ENCODE peak calls at places on chromosome 7, in seven cellular contexts. D, C, L, Q, T, S and N are unnamed samples.

GRCh38 chr7:55432937-55433784 is 68.0 kb downstream of the LANCL2 start:
- DNase-seq in D (peak; percentile 14), C (peak; percentile 61), L (peak; percentile 66), Q (peak; percentile 72), T (no peak), S (no peak), N (peak; percentile 55)

GRCh38 chr7:41436139-41436538 is 266.8 kb downstream of the INHBA start:
- DNase-seq in D (no peak), C (no peak), L (peak; percentile 63), Q (no peak), T (no peak), S (no peak), N (no peak)

GRCh38 chr7:152464312-152465117 is 28.7 kb upstream of the KMT2C start:
- DNase-seq in D (peak; percentile 76), C (peak; percentile 79), L (peak; percentile 59), Q (peak; percentile 90), T (peak; percentile 83), S (peak; percentile 69), N (peak; percentile 83)

GRCh38 chr7:84705701-84706100 is 481.2 kb downstream of the SEMA3D start:
- DNase-seq in D (no peak), C (no peak), L (no peak), Q (no peak), T (no peak), S (no peak), N (no peak)

GRCh38 chr7:34612671-34613070 is 45.3 kb upstream of the NPSR1 start:
- DNase-seq in D (no peak), C (no peak), L (no peak), Q (peak; percentile 18), T (no peak), S (peak; percentile 58), N (peak; percentile 31)

GRCh38 chr7:27184342-27185012 is 555 bp downstream of the HOXA11 start:
- DNase-seq in D (peak; percentile 53), C (peak; percentile 47), L (peak; percentile 50), Q (no peak), T (peak; percentile 71), S (no peak), N (peak; percentile 13)

GRCh38 chr7:1716263-1717094 is 46.4 kb downstream of the ELFN1 start:
- DNase-seq in D (no peak), C (peak; percentile 60), L (peak; percentile 82), Q (peak; percentile 63), T (no peak), S (peak; percentile 61), N (peak; percentile 47)

GRCh38 chr7:87107949-87108757 is 44.1 kb upstream of the DMTF1 start:
- DNase-seq in D (no peak), C (no peak), L (no peak), Q (no peak), T (no peak), S (no peak), N (no peak)

GRCh38 chr7:128734777-128735342 is 4.3 kb upstream of the CALU start:
- DNase-seq in D (no peak), C (no peak), L (no peak), Q (no peak), T (no peak), S (no peak), N (no peak)

GRCh38 chr7:18995270-18995671 is 122.2 kb downstream of the TWIST1 start:
- DNase-seq in D (no peak), C (no peak), L (no peak), Q (no peak), T (no peak), S (no peak), N (no peak)

GRCh38 chr7:99083068-99083651 is 60.7 kb downstream of the SMURF1 start:
- DNase-seq in D (no peak), C (no peak), L (peak; percentile 54), Q (no peak), T (no peak), S (peak; percentile 29), N (peak; percentile 28)

GRCh38 chr7:27245124-27245797 is 2.7 kb downstream of the EVX1 start:
- DNase-seq in D (no peak), C (no peak), L (no peak), Q (no peak), T (no peak), S (no peak), N (no peak)

GRCh38 chr7:95066736-95067530 is 159.5 kb downstream of the PPP1R9A start:
- DNase-seq in D (no peak), C (no peak), L (peak; percentile 71), Q (peak; percentile 70), T (no peak), S (peak; percentile 50), N (peak; percentile 69)

GRCh38 chr7:80037689-80038088 is 96.9 kb upstream of the GNAI1 start:
- DNase-seq in D (no peak), C (no peak), L (no peak), Q (no peak), T (no peak), S (no peak), N (no peak)

GRCh38 chr7:80039255-80039884 is 95.3 kb upstream of the GNAI1 start:
- DNase-seq in D (no peak), C (no peak), L (no peak), Q (peak; percentile 9), T (no peak), S (no peak), N (peak; percentile 27)

GRCh38 chr7:80040752-80041151 is 93.9 kb upstream of the GNAI1 start:
- DNase-seq in D (no peak), C (no peak), L (no peak), Q (no peak), T (no peak), S (no peak), N (no peak)

GRCh38 chr7:80040335-80040734 is 94.3 kb upstream of the GNAI1 start:
- DNase-seq in D (no peak), C (no peak), L (no peak), Q (no peak), T (no peak), S (no peak), N (no peak)

DNA sequence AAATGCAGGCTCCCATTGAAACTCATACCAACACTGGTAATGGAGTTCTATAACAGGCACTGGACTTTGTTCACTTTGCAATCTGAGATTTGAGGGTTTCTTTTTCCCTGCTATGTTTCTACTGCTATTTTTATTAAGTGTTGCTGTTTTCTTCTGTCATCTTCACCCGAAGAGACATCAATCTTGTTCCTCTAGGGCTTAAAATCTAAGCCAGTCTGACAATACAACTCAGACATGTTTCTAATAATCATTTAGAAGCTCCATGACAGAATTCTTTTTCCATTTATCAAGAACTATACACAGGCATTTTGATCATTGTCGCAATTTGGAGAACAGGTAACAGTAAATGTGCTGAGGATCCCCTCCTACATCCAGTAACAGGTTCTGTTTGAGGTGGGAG is 98.5 kb upstream of the GNAI1 start:
- DNase-seq in D (no peak), C (no peak), L (no peak), Q (no peak), T (no peak), S (no peak), N (no peak)
- TF ChIP-seq CTCF in D (no peak), C (no peak), L (no peak), Q (no peak), T (no peak), S (no peak), N (no peak)

GRCh38 chr7:148340881-148341280 is 249.7 kb upstream of the C7orf33 start:
- DNase-seq in D (no peak), C (no peak), L (no peak), Q (no peak), T (no peak), S (no peak), N (no peak)
- H3K4me3 ChIP-seq in D (no peak overlapping the region), C (peak overlapping the region; percentile 6), L (no peak overlapping the region), Q (no peak overlapping the region), T (no peak overlapping the region), S (no peak overlapping the region), N (no peak overlapping the region)

DNA sequence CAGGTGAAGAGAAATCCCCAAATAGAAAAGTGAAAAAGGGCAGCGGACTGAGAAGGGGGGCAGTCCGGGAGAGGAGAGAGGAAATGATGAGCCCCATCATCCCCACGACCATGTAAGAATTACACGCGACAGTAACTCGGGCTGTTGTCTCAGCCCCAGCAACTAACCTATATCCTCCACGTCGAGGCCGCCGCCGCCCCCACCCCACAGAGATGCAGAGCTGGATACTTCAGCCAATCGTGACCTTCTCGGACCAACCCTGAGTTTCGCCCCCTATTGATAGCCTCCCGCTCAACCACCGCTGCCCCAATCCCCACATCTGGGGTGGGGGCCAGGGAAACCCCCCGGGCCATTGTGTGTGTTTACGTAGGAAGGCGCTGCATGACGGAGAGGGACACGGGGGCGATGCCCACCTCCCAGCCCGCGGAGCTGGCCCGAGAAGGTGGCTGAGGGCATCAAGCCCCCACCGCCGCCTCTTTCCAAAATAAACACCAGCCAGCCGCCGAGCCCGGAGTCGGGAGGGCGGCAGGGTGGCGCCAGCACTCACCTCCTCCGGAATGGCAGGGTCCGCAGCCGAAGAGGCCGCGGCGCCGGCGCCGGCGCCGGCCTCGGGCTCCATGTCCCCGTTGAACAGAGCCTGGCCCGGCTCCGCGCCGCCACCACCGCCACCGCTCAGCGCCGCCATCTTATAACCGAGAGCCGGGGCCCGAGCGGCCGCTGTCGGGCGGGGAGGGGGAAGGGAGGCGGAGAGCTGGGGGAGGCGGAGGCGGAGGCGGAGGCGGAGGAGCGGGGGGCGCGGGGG is 509 bp downstream of the BRAF start:
- DNase-seq in D (peak; percentile 77), C (peak; percentile 81), L (peak; percentile 35), Q (peak; percentile 88), T (peak; percentile 83), S (peak; percentile 49), N (peak; percentile 59)
- TF ChIP-seq CTCF in D (peak; percentile 12), C (peak; percentile 57), L (peak; percentile 59), Q (peak; percentile 55), T (peak; percentile 16), S (no peak), N (peak; percentile 44)

GRCh38 chr7:116449950-116450349 is 49.6 kb upstream of the CAV2 start:
- DNase-seq in D (no peak), C (no peak), L (no peak), Q (no peak), T (no peak), S (no peak), N (peak; percentile 77)
- H3K4me3 ChIP-seq in D (no peak overlapping the region), C (no peak overlapping the region), L (no peak overlapping the region), Q (no peak overlapping the region), T (no peak overlapping the region), S (no peak overlapping the region), N (no peak overlapping the region)

GRCh38 chr7:26153246-26153822 is 1.3 kb downstream of the NFE2L3 start:
- DNase-seq in D (no peak), C (no peak), L (peak; percentile 50), Q (no peak), T (no peak), S (no peak), N (no peak)
- TF ChIP-seq CTCF in D (no peak), C (peak; percentile 16), L (no peak), Q (no peak), T (no peak), S (no peak), N (no peak)

GRCh38 chr7:90248706-90249105 is 3.7 kb downstream of the CFAP69 start:
- DNase-seq in D (no peak), C (no peak), L (no peak), Q (no peak), T (no peak), S (no peak), N (no peak)

GRCh38 chr7:90242369-90243168 is 2.4 kb upstream of the CFAP69 start:
- DNase-seq in D (no peak), C (peak; percentile 66), L (no peak), Q (peak; percentile 42), T (no peak), S (no peak), N (no peak)

GRCh38 chr7:90244565-90244908 is 437 bp upstream of the CFAP69 start:
- DNase-seq in D (no peak), C (no peak), L (no peak), Q (no peak), T (no peak), S (no peak), N (no peak)

GRCh38 chr7:90246184-90246583 is 1.2 kb downstream of the CFAP69 start:
- DNase-seq in D (no peak), C (no peak), L (peak; percentile 12), Q (no peak), T (no peak), S (peak; percentile 27), N (peak; percentile 79)

GRCh38 chr7:90244909-90245841 is at the start of gene CFAP69:
- DNase-seq in D (peak; percentile 92), C (peak; percentile 92), L (peak; percentile 85), Q (peak; percentile 94), T (peak; percentile 94), S (peak; percentile 76), N (peak; percentile 90)
- H3K4me3 ChIP-seq in D (peak within 1 kb of the TSS; percentile 48), C (peak within 1 kb of the TSS; percentile 57), L (peak within 1 kb of the TSS; percentile 97), Q (peak within 1 kb of the TSS; percentile 93), T (peak within 1 kb of the TSS; percentile 82), S (peak within 1 kb of the TSS; percentile 76), N (peak within 1 kb of the TSS; percentile 85)